ENCODE peak calls at places on chromosomes 12 and 14, in five cellular contexts. One of them, this sample, is unnamed.

GRCh38 chr14:33676135-33676566 is 274.7 kb downstream of the EGLN3 start:
- DNase-seq in H7: peak; percentile 68
- DNase-seq in HTR-8/SVneo: peak; percentile 63
- DNase-seq in esophagus squamous epithelium: no peak
- DNase-seq in kidney epithelial cell: no peak
- DNase-seq in this sample: peak; percentile 57

GRCh38 chr12:123571343-123571813 is 13.0 kb upstream of the TMED2 start:
- DNase-seq in H7: peak; percentile 40
- DNase-seq in esophagus squamous epithelium: no peak
- DNase-seq in HTR-8/SVneo: no peak
- DNase-seq in kidney epithelial cell: no peak
- DNase-seq in this sample: peak; percentile 48

GRCh38 chr12:33427071-33427470 is 12.5 kb downstream of the SYT10 start:
- DNase-seq in H7: peak; percentile 41
- DNase-seq in esophagus squamous epithelium: no peak
- DNase-seq in kidney epithelial cell: no peak
- DNase-seq in HTR-8/SVneo: no peak
- DNase-seq in this sample: no peak

GRCh38 chr12:112122823-112123690 is 2.3 kb upstream of the TRAFD1 start:
- DNase-seq in kidney epithelial cell: no peak
- DNase-seq in H7: no peak
- DNase-seq in esophagus squamous epithelium: no peak
- DNase-seq in HTR-8/SVneo: no peak
- DNase-seq in this sample: peak; percentile 52

GRCh38 chr12:104457746-104458644 is 1.2 kb downstream of the CHST11 start:
- DNase-seq in kidney epithelial cell: no peak
- DNase-seq in HTR-8/SVneo: peak; percentile 23
- DNase-seq in esophagus squamous epithelium: no peak
- DNase-seq in H7: peak; percentile 84
- DNase-seq in this sample: peak; percentile 34

GRCh38 chr12:109542014-109542413 is 31.3 kb downstream of the MMAB start:
- DNase-seq in H7: no peak
- DNase-seq in HTR-8/SVneo: no peak
- DNase-seq in esophagus squamous epithelium: no peak
- DNase-seq in kidney epithelial cell: no peak
- DNase-seq in this sample: no peak

GRCh38 chr14:68782091-68782981 is 10.5 kb downstream of the ZFP36L1 start:
- DNase-seq in esophagus squamous epithelium: no peak
- DNase-seq in kidney epithelial cell: no peak
- DNase-seq in HTR-8/SVneo: no peak
- DNase-seq in H7: peak; percentile 49
- DNase-seq in this sample: no peak

GRCh38 chr12:15216036-15216889 is 5.0 kb downstream of the RERG start:
- DNase-seq in HTR-8/SVneo: no peak
- DNase-seq in kidney epithelial cell: no peak
- DNase-seq in esophagus squamous epithelium: no peak
- DNase-seq in H7: no peak
- DNase-seq in this sample: peak; percentile 6

GRCh38 chr12:65532744-65533143 is 254.3 kb downstream of the MSRB3 start:
- DNase-seq in HTR-8/SVneo: peak; percentile 48
- DNase-seq in esophagus squamous epithelium: no peak
- DNase-seq in kidney epithelial cell: peak; percentile 79
- DNase-seq in H7: no peak
- DNase-seq in this sample: no peak

GRCh38 chr12:104433061-104433460 is 23.7 kb upstream of the CHST11 start:
- DNase-seq in HTR-8/SVneo: no peak
- DNase-seq in kidney epithelial cell: no peak
- DNase-seq in esophagus squamous epithelium: no peak
- DNase-seq in H7: no peak
- DNase-seq in this sample: no peak

GRCh38 chr14:54610051-54610977 is 43.4 kb downstream of the SAMD4A start:
- DNase-seq in esophagus squamous epithelium: no peak
- DNase-seq in kidney epithelial cell: no peak
- DNase-seq in HTR-8/SVneo: peak; percentile 78
- DNase-seq in H7: no peak
- DNase-seq in this sample: no peak

GRCh38 chr12:107282628-107283027 is 189.3 kb upstream of the CRY1 start:
- DNase-seq in kidney epithelial cell: no peak
- DNase-seq in H7: no peak
- DNase-seq in esophagus squamous epithelium: no peak
- DNase-seq in HTR-8/SVneo: no peak
- DNase-seq in this sample: no peak

GRCh38 chr12:126873701-126874100 is 1393.3 kb upstream of the TMEM132C start:
- DNase-seq in H7: no peak
- DNase-seq in esophagus squamous epithelium: no peak
- DNase-seq in HTR-8/SVneo: no peak
- DNase-seq in kidney epithelial cell: no peak
- DNase-seq in this sample: no peak

GRCh38 chr12:24823808-24824515 is 124.9 kb downstream of the BCAT1 start:
- DNase-seq in kidney epithelial cell: no peak
- DNase-seq in esophagus squamous epithelium: no peak
- DNase-seq in H7: no peak
- DNase-seq in HTR-8/SVneo: no peak
- DNase-seq in this sample: no peak